ENCODE peak calls at places on chromosomes 6 and 20, in nine cellular contexts. B is AG08396; L is GM04504; H is activated T-helper 2 cell treated with anti-CD3 and anti-CD28 coated beads, Interferon-gamma antibody, Interleukin-2, Interleukin-4, amounts not matched to agents 10 μg/mL and 5 μg/mL and 100 μg/mL, durations not matched to agents 14 hours and 24 hours and 36 hours; C is NCI-H1436; I is tibial artery; K is amniotic stem cell; R is HTR-8/SVneo; V is aorta. F is an unnamed sample.

GRCh38 chr6:130494745-130495144 is 128.9 kb downstream of the TMEM200A start:
- DNase-seq in B (no peak), L (no peak), H (no peak), C (no peak), I (no peak), K (peak), R (no peak), V (no peak), F (no peak)

GRCh38 chr20:62583424-62583920 is 58.8 kb upstream of the SLCO4A1 start:
- DNase-seq in B (peak), L (no peak), H (no peak), C (no peak), I (no peak), K (no peak), R (no peak), V (no peak), F (no peak)

GRCh38 chr20:37071481-37071911 is 24.3 kb downstream of the RBL1 start:
- DNase-seq in B (no peak), L (peak), H (peak), C (no peak), I (no peak), K (peak), R (no peak), V (no peak), F (peak)

GRCh38 chr6:108564178-108564577 is 3.5 kb downstream of the FOXO3 start:
- DNase-seq in B (peak), L (peak), H (no peak), C (no peak), I (no peak), K (peak), R (no peak), V (no peak), F (no peak)

GRCh38 chr6:85298553-85298952 is 151.3 kb upstream of the NT5E start:
- DNase-seq in B (no peak), L (no peak), H (no peak), C (no peak), I (no peak), K (no peak), R (no peak), V (no peak), F (peak)

GRCh38 chr20:47397652-47398301 is 41.3 kb upstream of the ZMYND8 start:
- DNase-seq in B (no peak), L (no peak), H (no peak), C (peak), I (no peak), K (no peak), R (no peak), V (no peak), F (no peak)

GRCh38 chr20:5297280-5298004 is 19.3 kb downstream of the PROKR2 start:
- DNase-seq in B (no peak), L (peak), H (no peak), C (no peak), I (no peak), K (no peak), R (no peak), V (no peak), F (no peak)

GRCh38 chr20:10469599-10469998 is 34.5 kb downstream of the SLX4IP start:
- DNase-seq in B (peak), L (peak), H (no peak), C (peak), I (peak), K (peak), R (peak), V (no peak), F (peak)

GRCh38 chr20:29297411-29298270 is 1959.8 kb upstream of the DEFB115 start:
- DNase-seq in B (no peak), L (no peak), H (no peak), C (no peak), I (no peak), K (no peak), R (no peak), V (no peak), F (no peak)

GRCh38 chr6:105431226-105431625 is 28.3 kb upstream of the PREP start:
- DNase-seq in B (peak), L (no peak), H (no peak), C (peak), I (no peak), K (peak), R (peak), V (no peak), F (no peak)

GRCh38 chr6:14807130-14807529 is 438.7 kb upstream of the JARID2 start:
- DNase-seq in B (no peak), L (no peak), H (no peak), C (no peak), I (no peak), K (no peak), R (no peak), V (no peak), F (no peak)

GRCh38 chr6:157251565-157252247 is 71.6 kb downstream of the TMEM242 start:
- DNase-seq in B (no peak), L (no peak), H (no peak), C (no peak), I (no peak), K (no peak), R (no peak), V (no peak), F (no peak)

GRCh38 chr6:135280375-135281136 is 99.4 kb downstream of the MYB start:
- DNase-seq in B (no peak), L (peak), H (no peak), C (no peak), I (peak), K (no peak), R (peak), V (no peak), F (no peak)

GRCh38 chr20:37897008-37897548 is 5.8 kb upstream of the VSTM2L start:
- DNase-seq in B (no peak), L (no peak), H (no peak), C (no peak), I (no peak), K (no peak), R (no peak), V (no peak), F (no peak)

GRCh38 chr6:170316071-170316470 is 9.5 kb downstream of the FAM120B start:
- DNase-seq in B (no peak), L (no peak), H (no peak), C (no peak), I (no peak), K (no peak), R (no peak), V (no peak), F (no peak)

GRCh38 chr20:59412251-59412650 is 111.8 kb downstream of the EDN3 start:
- DNase-seq in B (no peak), L (no peak), H (no peak), C (no peak), I (no peak), K (no peak), R (no peak), V (no peak), F (no peak)

GRCh38 chr20:15759546-15760216 is 813.6 kb downstream of the KIF16B start:
- DNase-seq in B (no peak), L (peak), H (no peak), C (no peak), I (no peak), K (no peak), R (no peak), V (no peak), F (no peak)

GRCh38 chr6:146410851-146411595 is 132.6 kb upstream of the RAB32 start:
- DNase-seq in B (no peak), L (no peak), H (no peak), C (no peak), I (no peak), K (no peak), R (no peak), V (no peak), F (peak)

F was measured in epithelial cell of prostate.